ENCODE peak calls at places on chromosome 6, in six cellular contexts. B, N, W, R, U and O are unnamed samples.

GRCh38 chr6:17432356-17432755 is 39.0 kb downstream of the CAP2 start:
- DNase-seq in B (no peak), N (peak; percentile 53), W (peak; percentile 19), R (no peak), U (no peak), O (no peak)

GRCh38 chr6:117206951-117207687 is 58.2 kb upstream of the VGLL2 start:
- DNase-seq in B (no peak), N (no peak), W (no peak), R (no peak), U (no peak), O (no peak)

GRCh38 chr6:157220485-157220884 is 102.8 kb downstream of the TMEM242 start:
- DNase-seq in B (no peak), N (no peak), W (no peak), R (no peak), U (no peak), O (no peak)

GRCh38 chr6:132527791-132528190 is 10.3 kb upstream of the TAAR9 start:
- DNase-seq in B (peak; percentile 88), N (peak; percentile 18), W (peak; percentile 50), R (peak; percentile 34), U (no peak), O (no peak)

GRCh38 chr6:129695373-129696027 is 14.5 kb downstream of the ARHGAP18 start:
- DNase-seq in B (no peak), N (no peak), W (no peak), R (no peak), U (no peak), O (no peak)

GRCh38 chr6:70163795-70164194 is 139.1 kb downstream of the COL9A1 start:
- DNase-seq in B (no peak), N (no peak), W (no peak), R (no peak), U (no peak), O (no peak)

GRCh38 chr6:151063339-151063738 is 176.4 kb upstream of the AKAP12 start:
- DNase-seq in B (no peak), N (peak; percentile 72), W (peak; percentile 75), R (peak; percentile 57), U (no peak), O (no peak)

GRCh38 chr6:148471624-148472494 is 129.2 kb downstream of the SASH1 start:
- DNase-seq in B (no peak), N (peak; percentile 52), W (peak; percentile 60), R (no peak), U (no peak), O (no peak)

GRCh38 chr6:128570439-128571063 is 50.2 kb upstream of the PTPRK start:
- DNase-seq in B (no peak), N (no peak), W (no peak), R (no peak), U (no peak), O (no peak)

DNA sequence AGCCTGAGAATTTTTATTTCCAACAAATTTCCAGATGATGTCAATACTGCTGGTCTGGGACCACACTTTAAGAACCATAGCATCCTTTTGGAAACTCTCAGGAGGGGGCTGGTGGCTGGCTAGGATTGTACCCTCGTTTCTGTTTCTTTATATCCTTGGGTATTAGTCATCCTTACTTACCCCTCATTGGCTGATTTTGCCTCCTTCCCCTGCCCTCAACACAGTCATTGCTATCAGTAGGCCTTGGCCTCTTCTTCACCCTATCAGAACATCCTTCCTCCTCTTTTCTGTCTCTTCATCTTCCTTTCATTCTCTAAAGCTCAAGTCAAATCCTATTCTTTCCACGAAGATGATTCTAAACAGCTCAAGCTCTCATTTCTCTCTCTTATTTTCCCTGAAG is 148.5 kb downstream of the ELOVL4 start:
- DNase-seq in B (no peak), N (no peak), W (no peak), R (no peak), U (no peak), O (no peak)
- H3K27ac ChIP-seq in B (no peak overlapping the region), N (no peak overlapping the region), W (no peak overlapping the region), R (no peak overlapping the region), U (no peak overlapping the region), O (no peak overlapping the region)

GRCh38 chr6:150026976-150027805 is 1.9 kb upstream of the RAET1L start:
- DNase-seq in B (no peak), N (no peak), W (no peak), R (no peak), U (no peak), O (no peak)
- H3K27ac ChIP-seq in B (no peak overlapping the region), N (no peak overlapping the region), W (no peak overlapping the region), R (no peak overlapping the region), U (no peak overlapping the region), O (no peak overlapping the region)

DNA sequence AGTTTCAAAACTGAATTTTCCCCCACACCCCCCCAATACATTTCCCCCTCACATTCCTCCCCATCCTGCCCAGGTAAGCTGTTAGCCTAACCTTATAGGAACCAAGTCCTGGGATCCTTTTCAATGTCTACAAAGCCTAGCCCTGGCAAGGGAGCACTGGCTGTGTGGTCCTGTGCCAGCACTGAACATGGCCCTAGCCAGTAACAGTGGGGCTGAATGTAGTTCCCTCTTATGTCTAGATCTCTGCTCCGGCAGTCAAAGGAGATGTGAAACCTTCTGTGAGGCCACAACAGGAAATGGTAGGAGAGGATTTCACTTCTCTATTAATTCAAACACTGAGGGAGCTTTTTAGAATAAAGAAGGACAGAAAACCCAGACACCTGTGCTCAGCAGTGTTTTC is 3.4 kb upstream of the HLA-DMB start:
- DNase-seq in B (no peak), N (no peak), W (no peak), R (no peak), U (no peak), O (peak; percentile 84)
- H3K27ac ChIP-seq in B (peak overlapping the region; percentile 83), N (peak overlapping the region; percentile 4), W (no peak overlapping the region), R (no peak overlapping the region), U (no peak overlapping the region), O (peak overlapping the region; percentile 61)

GRCh38 chr6:30103630-30104179 is 9.2 kb downstream of the TRIM31 start:
- DNase-seq in B (no peak), N (no peak), W (no peak), R (no peak), U (no peak), O (no peak)
- H3K27ac ChIP-seq in B (peak overlapping the region; percentile 86), N (no peak overlapping the region), W (no peak overlapping the region), R (no peak overlapping the region), U (no peak overlapping the region), O (peak overlapping the region; percentile 71)

GRCh38 chr6:90656325-90656724 is 69.5 kb upstream of the MAP3K7 start:
- DNase-seq in B (no peak), N (no peak), W (no peak), R (no peak), U (no peak), O (no peak)
- H3K27ac ChIP-seq in B (no peak overlapping the region), N (no peak overlapping the region), W (no peak overlapping the region), R (no peak overlapping the region), U (no peak overlapping the region), O (no peak overlapping the region)

GRCh38 chr6:89987830-89988229 is 93.6 kb downstream of the GJA10 start:
- DNase-seq in B (no peak), N (no peak), W (no peak), R (no peak), U (no peak), O (no peak)
- H3K27ac ChIP-seq in B (no peak overlapping the region), N (no peak overlapping the region), W (no peak overlapping the region), R (no peak overlapping the region), U (no peak overlapping the region), O (no peak overlapping the region)

DNA sequence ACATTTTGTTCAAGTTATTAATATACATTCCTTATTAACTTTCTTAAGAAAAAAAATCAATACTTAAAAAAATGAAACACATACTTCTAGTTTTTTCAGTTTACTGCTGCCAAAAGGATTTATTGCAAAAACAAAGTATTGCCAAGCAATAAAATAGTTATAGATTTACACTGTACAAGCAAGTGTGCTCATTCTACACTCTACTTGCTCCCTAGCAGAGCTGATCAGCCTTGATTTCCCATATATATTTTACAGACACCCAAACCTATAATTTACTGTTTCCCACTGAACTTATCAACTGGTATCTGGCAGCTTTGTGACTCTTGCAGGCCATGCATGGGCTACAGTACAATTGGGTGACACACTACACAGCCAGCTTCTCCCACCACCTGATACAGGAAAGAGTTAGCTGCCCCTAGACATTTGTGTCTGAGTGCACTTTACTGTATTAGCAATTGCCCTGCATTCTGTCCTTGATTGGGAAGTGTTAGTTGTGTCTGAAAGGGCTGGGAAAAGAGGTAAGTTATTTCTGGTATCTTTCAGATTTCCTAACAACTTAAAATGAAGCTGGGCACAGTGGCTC is 156.0 kb upstream of the BEND3 start:
- DNase-seq in B (no peak), N (no peak), W (no peak), R (no peak), U (no peak), O (no peak)
- H3K27ac ChIP-seq in B (no peak overlapping the region), N (no peak overlapping the region), W (no peak overlapping the region), R (no peak overlapping the region), U (no peak overlapping the region), O (no peak overlapping the region)

DNA sequence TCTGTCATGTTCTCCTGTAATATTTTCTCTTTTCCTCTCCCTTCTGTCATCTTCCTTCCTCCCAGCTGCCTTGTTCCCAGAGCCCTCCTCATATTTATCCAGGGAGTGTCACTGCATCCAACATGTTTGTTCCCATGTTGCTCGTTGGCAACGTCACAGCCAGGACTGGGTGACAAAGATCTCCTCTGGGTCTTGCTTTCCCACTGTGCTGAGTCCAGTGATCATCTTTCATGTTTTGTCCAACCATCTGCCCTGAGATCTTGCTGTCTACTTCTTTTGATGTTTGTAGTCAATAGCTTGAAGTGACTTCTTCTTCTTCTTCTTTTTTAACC is 26.6 kb downstream of the FARS2 start:
- DNase-seq in B (no peak), N (no peak), W (no peak), R (no peak), U (no peak), O (no peak)
- H3K27ac ChIP-seq in B (peak overlapping the region; percentile 10), N (no peak overlapping the region), W (peak overlapping the region; percentile 4), R (no peak overlapping the region), U (no peak overlapping the region), O (no peak overlapping the region)

DNA sequence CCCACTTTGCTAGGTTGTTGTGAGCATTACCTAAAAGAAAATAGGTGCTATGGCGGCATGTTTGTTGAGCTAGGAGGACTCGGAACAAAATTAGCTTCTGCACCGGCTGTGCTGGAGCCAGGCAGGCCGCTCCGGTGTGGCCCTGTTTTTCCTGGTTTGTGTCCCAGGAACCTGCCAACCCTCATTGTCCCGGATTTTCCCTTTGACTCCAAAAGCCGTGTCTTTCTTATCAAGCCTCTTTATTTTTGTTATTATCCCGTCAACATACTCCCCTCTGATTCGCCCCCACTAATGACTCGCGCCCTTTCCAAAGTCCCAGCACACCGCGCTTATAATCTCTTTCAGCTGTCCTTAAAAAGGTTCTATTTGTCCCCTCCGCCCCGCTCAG is 117.0 kb downstream of the MYLK4 start:
- DNase-seq in B (no peak), N (no peak), W (no peak), R (no peak), U (no peak), O (no peak)
- H3K27ac ChIP-seq in B (no peak overlapping the region), N (peak overlapping the region; percentile 24), W (peak overlapping the region; percentile 17), R (peak overlapping the region; percentile 76), U (peak overlapping the region; percentile 35), O (no peak overlapping the region)